ENCODE peak calls at places on chromosome X, in ten cellular contexts. One of them, this sample, is unnamed.

GRCh38 chrX:111914398-111915092 is 38.6 kb downstream of the TRPC5OS start:
- ATAC-seq in heart left ventricle: no peak
- ATAC-seq in naive thymus-derived CD8-positive, alpha-beta T cell: no peak
- ATAC-seq in HepG2: no peak
- ATAC-seq in stimulated activated naive CD8-positive, alpha-beta T cell treated with anti-CD3 and anti-CD28 coated beads, Interleukin-15, Interleukin-2, amounts not matched to agents 100 U/mL and 50 U/mL, for 24 hours: no peak
- ATAC-seq in left lobe of liver: no peak
- ATAC-seq in aorta: no peak
- ATAC-seq in sciatic nerve: no peak
- ATAC-seq in activated CD8-positive, alpha-beta memory T cell treated with anti-CD3 and anti-CD28 coated beads, Interleukin-2, amount 10 ng/mL, durations not matched to agents 7 days and 5 days: no peak
- ATAC-seq in foreskin keratinocyte: peak; percentile 28
- ATAC-seq in this sample: no peak

GRCh38 chrX:107675823-107676555 is 47.7 kb downstream of the PRPS1 start:
- ATAC-seq in heart left ventricle: no peak
- ATAC-seq in naive thymus-derived CD8-positive, alpha-beta T cell: no peak
- ATAC-seq in HepG2: no peak
- ATAC-seq in stimulated activated naive CD8-positive, alpha-beta T cell treated with anti-CD3 and anti-CD28 coated beads, Interleukin-15, Interleukin-2, amounts not matched to agents 100 U/mL and 50 U/mL, for 24 hours: no peak
- ATAC-seq in left lobe of liver: peak; percentile 46
- ATAC-seq in aorta: peak; percentile 66
- ATAC-seq in sciatic nerve: peak; percentile 40
- ATAC-seq in activated CD8-positive, alpha-beta memory T cell treated with anti-CD3 and anti-CD28 coated beads, Interleukin-2, amount 10 ng/mL, durations not matched to agents 7 days and 5 days: no peak
- ATAC-seq in foreskin keratinocyte: no peak
- ATAC-seq in this sample: no peak

GRCh38 chrX:18961686-18962085 is 22.2 kb downstream of the PHKA2 start:
- ATAC-seq in heart left ventricle: no peak
- ATAC-seq in naive thymus-derived CD8-positive, alpha-beta T cell: no peak
- ATAC-seq in HepG2: no peak
- ATAC-seq in stimulated activated naive CD8-positive, alpha-beta T cell treated with anti-CD3 and anti-CD28 coated beads, Interleukin-15, Interleukin-2, amounts not matched to agents 100 U/mL and 50 U/mL, for 24 hours: no peak
- ATAC-seq in left lobe of liver: no peak
- ATAC-seq in aorta: no peak
- ATAC-seq in sciatic nerve: no peak
- ATAC-seq in activated CD8-positive, alpha-beta memory T cell treated with anti-CD3 and anti-CD28 coated beads, Interleukin-2, amount 10 ng/mL, durations not matched to agents 7 days and 5 days: peak; percentile 53
- ATAC-seq in foreskin keratinocyte: no peak
- ATAC-seq in this sample: no peak

GRCh38 chrX:28590394-28590793 is 3.1 kb downstream of the IL1RAPL1 start:
- ATAC-seq in heart left ventricle: peak; percentile 40
- ATAC-seq in naive thymus-derived CD8-positive, alpha-beta T cell: no peak
- ATAC-seq in HepG2: no peak
- ATAC-seq in stimulated activated naive CD8-positive, alpha-beta T cell treated with anti-CD3 and anti-CD28 coated beads, Interleukin-15, Interleukin-2, amounts not matched to agents 100 U/mL and 50 U/mL, for 24 hours: no peak
- ATAC-seq in left lobe of liver: no peak
- ATAC-seq in aorta: no peak
- ATAC-seq in sciatic nerve: peak; percentile 48
- ATAC-seq in activated CD8-positive, alpha-beta memory T cell treated with anti-CD3 and anti-CD28 coated beads, Interleukin-2, amount 10 ng/mL, durations not matched to agents 7 days and 5 days: no peak
- ATAC-seq in foreskin keratinocyte: no peak
- ATAC-seq in this sample: no peak

GRCh38 chrX:126836195-126836594 is 16.7 kb downstream of the PRR32 start:
- ATAC-seq in heart left ventricle: no peak
- ATAC-seq in naive thymus-derived CD8-positive, alpha-beta T cell: no peak
- ATAC-seq in HepG2: no peak
- ATAC-seq in stimulated activated naive CD8-positive, alpha-beta T cell treated with anti-CD3 and anti-CD28 coated beads, Interleukin-15, Interleukin-2, amounts not matched to agents 100 U/mL and 50 U/mL, for 24 hours: no peak
- ATAC-seq in left lobe of liver: no peak
- ATAC-seq in aorta: no peak
- ATAC-seq in sciatic nerve: no peak
- ATAC-seq in activated CD8-positive, alpha-beta memory T cell treated with anti-CD3 and anti-CD28 coated beads, Interleukin-2, amount 10 ng/mL, durations not matched to agents 7 days and 5 days: no peak
- ATAC-seq in foreskin keratinocyte: no peak
- ATAC-seq in this sample: no peak

GRCh38 chrX:41084044-41084359 is 1.2 kb upstream of the USP9X start:
- ATAC-seq in heart left ventricle: peak; percentile 2
- ATAC-seq in naive thymus-derived CD8-positive, alpha-beta T cell: no peak
- ATAC-seq in HepG2: no peak
- ATAC-seq in stimulated activated naive CD8-positive, alpha-beta T cell treated with anti-CD3 and anti-CD28 coated beads, Interleukin-15, Interleukin-2, amounts not matched to agents 100 U/mL and 50 U/mL, for 24 hours: no peak
- ATAC-seq in left lobe of liver: peak; percentile 0
- ATAC-seq in aorta: peak; percentile 0
- ATAC-seq in sciatic nerve: no peak
- ATAC-seq in activated CD8-positive, alpha-beta memory T cell treated with anti-CD3 and anti-CD28 coated beads, Interleukin-2, amount 10 ng/mL, durations not matched to agents 7 days and 5 days: no peak
- ATAC-seq in foreskin keratinocyte: no peak
- ATAC-seq in this sample: peak; percentile 1

GRCh38 chrX:13110427-13111324 is 66.3 kb upstream of the FAM9C start:
- ATAC-seq in heart left ventricle: peak; percentile 81
- ATAC-seq in naive thymus-derived CD8-positive, alpha-beta T cell: no peak
- ATAC-seq in HepG2: no peak
- ATAC-seq in stimulated activated naive CD8-positive, alpha-beta T cell treated with anti-CD3 and anti-CD28 coated beads, Interleukin-15, Interleukin-2, amounts not matched to agents 100 U/mL and 50 U/mL, for 24 hours: no peak
- ATAC-seq in left lobe of liver: peak; percentile 79
- ATAC-seq in aorta: peak; percentile 87
- ATAC-seq in sciatic nerve: peak; percentile 94
- ATAC-seq in activated CD8-positive, alpha-beta memory T cell treated with anti-CD3 and anti-CD28 coated beads, Interleukin-2, amount 10 ng/mL, durations not matched to agents 7 days and 5 days: no peak
- ATAC-seq in foreskin keratinocyte: peak; percentile 84
- ATAC-seq in this sample: peak; percentile 82

GRCh38 chrX:54435121-54435520 is 5.1 kb upstream of the TSR2 start:
- ATAC-seq in heart left ventricle: no peak
- ATAC-seq in naive thymus-derived CD8-positive, alpha-beta T cell: no peak
- ATAC-seq in HepG2: no peak
- ATAC-seq in stimulated activated naive CD8-positive, alpha-beta T cell treated with anti-CD3 and anti-CD28 coated beads, Interleukin-15, Interleukin-2, amounts not matched to agents 100 U/mL and 50 U/mL, for 24 hours: no peak
- ATAC-seq in left lobe of liver: no peak
- ATAC-seq in aorta: no peak
- ATAC-seq in sciatic nerve: no peak
- ATAC-seq in activated CD8-positive, alpha-beta memory T cell treated with anti-CD3 and anti-CD28 coated beads, Interleukin-2, amount 10 ng/mL, durations not matched to agents 7 days and 5 days: no peak
- ATAC-seq in foreskin keratinocyte: no peak
- ATAC-seq in this sample: no peak

GRCh38 chrX:96182366-96182765 is 502.3 kb upstream of the DIAPH2 start:
- ATAC-seq in heart left ventricle: no peak
- ATAC-seq in naive thymus-derived CD8-positive, alpha-beta T cell: no peak
- ATAC-seq in HepG2: peak; percentile 67
- ATAC-seq in stimulated activated naive CD8-positive, alpha-beta T cell treated with anti-CD3 and anti-CD28 coated beads, Interleukin-15, Interleukin-2, amounts not matched to agents 100 U/mL and 50 U/mL, for 24 hours: no peak
- ATAC-seq in left lobe of liver: peak; percentile 76
- ATAC-seq in aorta: no peak
- ATAC-seq in sciatic nerve: no peak
- ATAC-seq in activated CD8-positive, alpha-beta memory T cell treated with anti-CD3 and anti-CD28 coated beads, Interleukin-2, amount 10 ng/mL, durations not matched to agents 7 days and 5 days: no peak
- ATAC-seq in foreskin keratinocyte: peak; percentile 37
- ATAC-seq in this sample: peak; percentile 85

GRCh38 chrX:9770319-9770718 is 4.7 kb upstream of the GPR143 start:
- ATAC-seq in heart left ventricle: no peak
- ATAC-seq in naive thymus-derived CD8-positive, alpha-beta T cell: no peak
- ATAC-seq in HepG2: no peak
- ATAC-seq in stimulated activated naive CD8-positive, alpha-beta T cell treated with anti-CD3 and anti-CD28 coated beads, Interleukin-15, Interleukin-2, amounts not matched to agents 100 U/mL and 50 U/mL, for 24 hours: no peak
- ATAC-seq in left lobe of liver: no peak
- ATAC-seq in aorta: no peak
- ATAC-seq in sciatic nerve: no peak
- ATAC-seq in activated CD8-positive, alpha-beta memory T cell treated with anti-CD3 and anti-CD28 coated beads, Interleukin-2, amount 10 ng/mL, durations not matched to agents 7 days and 5 days: no peak
- ATAC-seq in foreskin keratinocyte: peak; percentile 67
- ATAC-seq in this sample: no peak

This sample was measured in SK-N-SH treated with all-trans-retinoic acid at 6 μM for 48 hours.